ENCODE peak calls at places on chromosomes 5 and 9, in ten cellular contexts. N is EH; Z is CD4-positive, alpha-beta T cell; L is endothelial cell; P is A549; R is left ventricle myocardium superior; X is ureter; T is WTC11; H is mammary epithelial cell; U is neural progenitor cell. M is an unnamed sample.

GRCh38 chr9:122261469-122261881 is 3.2 kb downstream of the RBM18 start:
- DNase-seq in N (peak), Z (no peak), L (no peak), P (no peak), R (peak), X (peak), T (no peak), H (peak), U (no peak), M (peak)

GRCh38 chr9:19161257-19162025 is 34.1 kb upstream of the PLIN2 start:
- DNase-seq in N (peak), Z (peak), L (no peak), P (peak), R (no peak), X (peak), T (no peak), H (peak), U (no peak), M (no peak)

GRCh38 chr9:115593587-115594091 is 475.7 kb upstream of the TNC start:
- DNase-seq in N (peak), Z (no peak), L (peak), P (peak), R (no peak), X (no peak), T (no peak), H (peak), U (peak), M (no peak)

GRCh38 chr9:2962471-2963172 is 118.7 kb upstream of the PUM3 start:
- DNase-seq in N (no peak), Z (no peak), L (no peak), P (no peak), R (no peak), X (no peak), T (no peak), H (peak), U (no peak), M (no peak)

GRCh38 chr5:74434124-74434899 is 206.2 kb downstream of the ENC1 start:
- DNase-seq in N (no peak), Z (no peak), L (peak), P (no peak), R (no peak), X (no peak), T (no peak), H (no peak), U (peak), M (no peak)

GRCh38 chr5:133347039-133347438 is 265.3 kb downstream of the FSTL4 start:
- DNase-seq in N (no peak), Z (no peak), L (no peak), P (peak), R (no peak), X (no peak), T (no peak), H (no peak), U (no peak), M (no peak)

GRCh38 chr9:123269316-123269715 is 930 bp upstream of the STRBP start:
- DNase-seq in N (no peak), Z (no peak), L (no peak), P (no peak), R (no peak), X (no peak), T (peak), H (no peak), U (no peak), M (no peak)

GRCh38 chr9:133679466-133680051 is 43.4 kb downstream of the DBH start:
- DNase-seq in N (no peak), Z (no peak), L (no peak), P (no peak), R (peak), X (no peak), T (no peak), H (no peak), U (no peak), M (no peak)

GRCh38 chr9:14271078-14271673 is 42.8 kb downstream of the NFIB start:
- DNase-seq in N (peak), Z (no peak), L (no peak), P (no peak), R (peak), X (peak), T (peak), H (peak), U (peak), M (peak)

GRCh38 chr9:69168709-69169217 is 5.3 kb upstream of the TJP2 start:
- DNase-seq in N (peak), Z (peak), L (no peak), P (no peak), R (no peak), X (no peak), T (peak), H (peak), U (no peak), M (no peak)

GRCh38 chr9:136847065-136847826 is 2.0 kb upstream of the PHPT1 start:
- DNase-seq in N (peak), Z (no peak), L (peak), P (peak), R (peak), X (no peak), T (peak), H (no peak), U (peak), M (no peak)

GRCh38 chr5:11903614-11904269 is 504 bp downstream of the CTNND2 start:
- DNase-seq in N (no peak), Z (no peak), L (peak), P (peak), R (peak), X (no peak), T (peak), H (no peak), U (peak), M (no peak)

GRCh38 chr5:78610163-78610583 is 38.4 kb downstream of the LHFPL2 start:
- DNase-seq in N (peak), Z (no peak), L (no peak), P (no peak), R (peak), X (no peak), T (no peak), H (no peak), U (no peak), M (no peak)

GRCh38 chr9:98940278-98940677 is 3.4 kb upstream of the COL15A1 start:
- DNase-seq in N (no peak), Z (no peak), L (no peak), P (no peak), R (no peak), X (no peak), T (no peak), H (no peak), U (no peak), M (no peak)